ENCODE peak calls at places on chromosome 17, in seven cellular contexts. Y is naive thymus-derived CD8-positive, alpha-beta T cell; V is activated B cell treated with CpG ODN at 0.5 μM for 24 hours; D is heart left ventricle; L is activated naive CD8-positive, alpha-beta T cell treated with anti-CD3 and anti-CD28 coated beads, Interleukin-2, amount 10 ng/mL, durations not matched to agents 7 days and 5 days; Q is HepG2; E is left lung. H is an unnamed sample.

GRCh38 chr17:39118674-39119419 is 32.6 kb downstream of the PLXDC1 start:
- ATAC-seq in Y (no peak), Q (no peak), E (peak; percentile 62), D (peak; percentile 42), V (peak; percentile 90), L (no peak), H (peak; percentile 93)

GRCh38 chr17:28334666-28335200 is 539 bp downstream of the IFT20 start:
- ATAC-seq in Y (no peak), L (no peak), D (no peak), Q (peak; percentile 1), E (peak; percentile 0), V (no peak), H (no peak)

GRCh38 chr17:75850928-75851692 is 4.0 kb downstream of the WBP2 start:
- ATAC-seq in L (no peak), D (no peak), E (no peak), Q (no peak), V (no peak), Y (no peak), H (no peak)

GRCh38 chr17:8420041-8420934 is 15.4 kb upstream of the NDEL1 start:
- ATAC-seq in D (peak; percentile 92), Y (no peak), L (no peak), V (no peak), Q (peak; percentile 95), E (peak; percentile 85), H (no peak)

GRCh38 chr17:33385133-33385532 is 92.0 kb upstream of the ASIC2 start:
- ATAC-seq in Q (no peak), V (no peak), D (no peak), E (no peak), L (no peak), Y (no peak), H (no peak)

GRCh38 chr17:46053911-46054534 is 55.0 kb downstream of the STH start:
- ATAC-seq in Y (no peak), V (no peak), Q (peak; percentile 32), L (no peak), D (no peak), E (peak; percentile 35), H (no peak)

GRCh38 chr17:59647288-59647687 is 27.6 kb downstream of the CLTC start:
- ATAC-seq in Y (no peak), L (no peak), Q (no peak), E (no peak), V (no peak), D (no peak), H (no peak)

GRCh38 chr17:56926704-56927103 is 12.9 kb upstream of the TRIM25 start:
- ATAC-seq in E (peak; percentile 83), D (no peak), V (no peak), Q (no peak), Y (no peak), L (no peak), H (no peak)

GRCh38 chr17:21538615-21539014 is 153.7 kb upstream of the KCNJ18 start:
- ATAC-seq in Q (no peak), D (no peak), V (no peak), Y (no peak), E (no peak), L (no peak), H (no peak)

GRCh38 chr17:8225813-8226535 is 15.6 kb upstream of the AURKB start:
- ATAC-seq in Y (no peak), Q (no peak), D (no peak), L (no peak), E (no peak), V (no peak), H (no peak)

GRCh38 chr17:63973930-63974593 is 1.3 kb upstream of the SCN4A start:
- ATAC-seq in D (peak; percentile 4), V (no peak), E (peak; percentile 66), Q (peak; percentile 30), Y (no peak), L (no peak), H (no peak)

GRCh38 chr17:77772461-77772897 is 186.0 kb upstream of the TNRC6C start:
- ATAC-seq in D (peak; percentile 93), Q (peak; percentile 96), E (peak; percentile 83), L (peak; percentile 84), V (peak; percentile 95), Y (peak; percentile 99), H (peak; percentile 79)

GRCh38 chr17:3915642-3916012 is 638 bp downstream of the P2RX1 start:
- ATAC-seq in V (no peak), Q (no peak), L (no peak), Y (no peak), D (no peak), E (no peak), H (no peak)

GRCh38 chr17:47316316-47316715 is 7.4 kb upstream of the EFCAB13 start:
- ATAC-seq in L (no peak), Y (no peak), E (peak; percentile 42), D (peak; percentile 48), Q (peak; percentile 80), V (no peak), H (no peak)

GRCh38 chr17:42334667-42335066 is 46.4 kb downstream of the STAT5A start:
- ATAC-seq in Y (no peak), Q (no peak), D (no peak), V (no peak), E (no peak), L (no peak), H (no peak)

GRCh38 chr17:69047368-69048263 is 13.1 kb downstream of the ABCA9 start:
- ATAC-seq in V (no peak), E (peak; percentile 81), L (no peak), D (peak; percentile 95), Q (peak; percentile 98), Y (no peak), H (no peak)

GRCh38 chr17:39167492-39167891 is 1.5 kb upstream of the ARL5C start:
- ATAC-seq in L (no peak), Y (no peak), E (no peak), D (peak; percentile 73), V (no peak), Q (no peak), H (no peak)